ENCODE peak calls at places on chromosomes 4 and X, in four cellular contexts. Y is fibroblast of lung, H is HCT116, E is PC-3. P is an unnamed sample.

GRCh38 chr4:119478446-119479179 is 150.0 kb downstream of the PDE5A start:
- DNase-seq in Y (no peak), H (no peak), E (no peak), P (no peak)

GRCh38 chrX:151825927-151826471 is 86.7 kb upstream of the MAGEA4 start:
- DNase-seq in Y (peak; percentile 72), H (no peak), E (peak; percentile 22), P (no peak)

GRCh38 chr4:147735413-147736301 is 3.8 kb downstream of the ARHGAP10 start:
- DNase-seq in Y (no peak), H (no peak), E (peak; percentile 43), P (peak; percentile 23)

GRCh38 chrX:101217689-101218088 is 1.9 kb upstream of the DRP2 start:
- DNase-seq in Y (no peak), H (no peak), E (no peak), P (no peak)

GRCh38 chr4:123659759-123660158 is 263.2 kb downstream of the SPRY1 start:
- DNase-seq in Y (peak; percentile 42), H (no peak), E (peak; percentile 54), P (peak; percentile 41)

GRCh38 chr4:45063166-45063565 is 336.8 kb upstream of the GNPDA2 start:
- DNase-seq in Y (no peak), H (no peak), E (no peak), P (no peak)

GRCh38 chr4:66430856-66431255 is 760.6 kb upstream of the EPHA5 start:
- DNase-seq in Y (no peak), H (no peak), E (peak; percentile 49), P (no peak)

GRCh38 chrX:132491191-132491590 is 2.4 kb upstream of the MBNL3 start:
- DNase-seq in Y (no peak), H (no peak), E (peak; percentile 79), P (peak; percentile 63)

GRCh38 chr4:15244354-15244753 is 183.5 kb upstream of the C1QTNF7 start:
- DNase-seq in Y (peak; percentile 49), H (no peak), E (peak; percentile 38), P (no peak)

GRCh38 chr4:158193171-158193749 is 17.0 kb upstream of the TMEM144 start:
- DNase-seq in Y (peak; percentile 45), H (peak; percentile 40), E (peak; percentile 62), P (peak; percentile 55)

GRCh38 chrX:8849945-8850344 is 48.8 kb upstream of the FAM9A start:
- DNase-seq in Y (no peak), H (no peak), E (no peak), P (no peak)

DNA sequence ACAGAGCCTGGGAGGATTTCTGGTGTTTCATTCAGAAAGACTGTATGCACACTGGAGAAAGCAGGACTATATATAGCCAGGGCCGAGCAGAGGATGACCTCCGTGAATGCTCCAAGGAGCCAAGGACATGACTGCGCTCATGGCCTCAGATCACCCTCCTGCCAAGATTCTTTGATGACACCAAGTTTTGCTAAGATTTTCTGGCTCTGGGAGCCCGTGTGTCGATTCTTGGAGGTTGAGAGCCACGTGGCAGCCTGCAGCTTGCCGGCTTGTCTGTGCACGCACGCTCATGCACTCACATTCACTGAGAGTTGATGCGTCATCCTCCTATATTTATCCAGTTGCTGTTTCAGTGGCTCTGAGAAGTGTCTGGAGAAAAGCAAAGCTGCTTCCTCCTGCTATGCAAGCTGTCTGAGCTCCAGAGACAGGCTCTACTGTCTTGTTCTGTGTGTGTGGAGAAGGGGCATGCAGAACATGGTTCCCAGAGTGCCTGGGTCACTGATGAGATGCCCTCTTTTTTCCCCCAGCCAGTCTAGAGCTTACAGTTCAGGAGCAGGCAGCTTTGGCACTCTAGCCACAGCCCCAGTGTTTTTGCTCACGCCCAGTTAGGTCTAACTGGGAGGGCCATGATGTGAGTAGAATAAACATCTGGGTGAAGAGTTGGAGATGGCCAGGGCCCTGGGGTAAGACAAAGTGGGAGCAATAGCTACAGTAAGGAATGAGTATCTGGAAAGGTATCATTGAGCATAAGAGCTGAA is 64.9 kb upstream of the SCOC start:
- DNase-seq in Y (peak; percentile 98), H (no peak), E (no peak), P (peak; percentile 78)
- H3K9ac ChIP-seq in Y (no peak overlapping the region), H (no peak overlapping the region), E (no peak overlapping the region), P (no peak overlapping the region)

DNA sequence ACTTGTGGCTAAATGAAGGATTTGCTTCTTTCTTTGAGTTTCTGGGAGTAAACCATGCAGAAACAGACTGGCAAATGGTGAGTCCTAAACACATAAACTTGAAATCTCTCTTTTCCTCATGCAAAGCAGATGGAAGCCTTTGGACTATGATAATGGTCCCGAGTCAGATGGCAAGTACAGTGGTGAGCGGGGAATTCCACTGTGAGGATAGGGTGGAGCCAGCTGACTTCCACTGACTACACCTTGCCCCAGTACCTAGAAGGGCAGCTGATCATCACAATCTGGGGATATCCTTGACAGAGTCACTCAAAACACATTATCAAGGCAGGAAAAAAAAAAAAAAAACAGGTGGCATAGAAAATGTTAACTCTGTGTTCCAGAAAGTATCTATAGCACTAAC is 34.3 kb downstream of the ENPEP start:
- DNase-seq in Y (no peak), H (no peak), E (no peak), P (no peak)
- H3K9ac ChIP-seq in Y (no peak overlapping the region), H (no peak overlapping the region), E (no peak overlapping the region), P (no peak overlapping the region)

GRCh38 chr4:770022-770421 is 55.9 kb downstream of the CPLX1 start:
- DNase-seq in Y (no peak), H (no peak), E (no peak), P (no peak)

GRCh38 chr4:772776-773175 is 53.2 kb downstream of the CPLX1 start:
- DNase-seq in Y (no peak), H (no peak), E (no peak), P (no peak)

GRCh38 chr4:773214-773613 is 52.7 kb downstream of the CPLX1 start:
- DNase-seq in Y (no peak), H (no peak), E (no peak), P (no peak)

GRCh38 chr4:771464-771863 is 54.5 kb downstream of the CPLX1 start:
- DNase-seq in Y (no peak), H (no peak), E (no peak), P (no peak)

GRCh38 chr4:772118-772517 is 53.8 kb downstream of the CPLX1 start:
- DNase-seq in Y (no peak), H (no peak), E (no peak), P (no peak)
- H3K9ac ChIP-seq in Y (no peak overlapping the region), H (no peak overlapping the region), E (no peak overlapping the region), P (no peak overlapping the region)

GRCh38 chr4:48962636-48963035 is 23.4 kb upstream of the CWH43 start:
- DNase-seq in Y (no peak), H (no peak), E (no peak), P (no peak)
- H3K9ac ChIP-seq in Y (no peak overlapping the region), H (no peak overlapping the region), E (no peak overlapping the region), P (no peak overlapping the region)

DNA sequence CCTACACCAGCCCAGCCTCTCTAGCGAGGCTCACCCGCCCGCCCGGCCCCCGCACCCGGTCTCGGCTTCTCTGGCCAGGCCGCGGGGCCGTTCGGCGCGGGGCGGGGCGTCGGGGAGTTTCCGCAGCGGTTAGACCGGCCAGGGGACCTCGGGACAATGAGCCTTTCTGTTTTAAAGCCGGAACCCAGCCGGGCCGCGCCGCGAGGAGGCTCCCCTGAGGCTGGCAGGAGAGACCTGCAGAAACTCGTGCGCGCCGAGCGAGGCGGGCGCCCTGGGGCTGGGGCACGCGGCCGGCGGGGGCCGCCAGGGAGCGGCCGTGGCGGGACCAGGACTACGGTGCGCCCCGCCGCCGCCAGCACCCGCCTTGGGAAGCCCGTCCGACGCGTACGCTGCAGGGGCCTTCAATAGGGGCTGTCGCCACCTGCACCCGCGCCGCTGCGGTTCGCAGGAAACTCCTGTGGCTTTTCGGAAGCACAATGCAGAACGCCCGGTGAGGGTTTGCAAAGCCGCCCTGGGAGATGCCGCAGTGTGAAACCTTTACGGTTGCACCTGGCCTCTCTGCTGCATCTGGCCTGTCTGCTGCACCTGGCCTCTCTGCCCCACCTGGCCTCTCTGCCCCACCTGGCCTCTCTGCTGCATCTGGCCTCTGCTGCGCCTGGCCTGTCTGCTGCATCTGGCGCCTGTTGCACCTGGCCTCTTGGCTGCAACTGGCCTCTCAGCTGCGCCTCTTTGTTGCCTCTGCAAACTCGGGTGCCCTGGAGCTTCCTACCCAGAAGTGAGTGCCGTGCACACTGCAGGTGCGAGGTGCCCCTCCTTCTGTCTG is 63.9 kb downstream of the TRAPPC11 start:
- DNase-seq in Y (peak; percentile 15), H (no peak), E (peak; percentile 75), P (peak; percentile 98)
- H3K9ac ChIP-seq in Y (peak overlapping the region; percentile 50), H (no peak overlapping the region), E (peak overlapping the region; percentile 69), P (peak overlapping the region; percentile 41)

DNA sequence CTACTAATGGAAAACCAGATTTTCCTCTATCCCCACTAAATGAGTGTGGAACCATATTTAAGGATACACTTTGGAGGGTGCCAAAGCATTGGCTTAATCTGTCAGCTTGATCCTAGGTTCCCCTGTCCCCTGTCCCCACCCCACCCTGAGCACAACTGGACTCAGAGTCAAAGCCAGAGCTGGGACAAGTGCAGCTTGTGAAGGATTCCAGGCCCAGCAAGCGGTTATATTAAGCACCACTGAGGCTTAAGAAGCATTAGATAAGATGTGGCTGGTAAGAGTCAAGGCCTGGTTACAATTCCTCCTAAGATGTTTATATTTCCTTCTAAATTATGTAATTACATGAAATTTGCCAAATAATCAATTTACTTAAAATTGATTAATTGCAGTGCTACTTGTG is 350.0 kb upstream of the GATB start:
- DNase-seq in Y (no peak), H (no peak), E (no peak), P (no peak)
- H3K9ac ChIP-seq in Y (no peak overlapping the region), H (no peak overlapping the region), E (no peak overlapping the region), P (no peak overlapping the region)

GRCh38 chrX:72182924-72183323 is 1.4 kb downstream of the PIN4 start:
- DNase-seq in Y (no peak), H (no peak), E (no peak), P (no peak)

GRCh38 chrX:72181178-72182125 is at the start of gene PIN4:
- DNase-seq in Y (peak; percentile 98), H (peak; percentile 91), E (peak; percentile 97), P (peak; percentile 94)

DNA sequence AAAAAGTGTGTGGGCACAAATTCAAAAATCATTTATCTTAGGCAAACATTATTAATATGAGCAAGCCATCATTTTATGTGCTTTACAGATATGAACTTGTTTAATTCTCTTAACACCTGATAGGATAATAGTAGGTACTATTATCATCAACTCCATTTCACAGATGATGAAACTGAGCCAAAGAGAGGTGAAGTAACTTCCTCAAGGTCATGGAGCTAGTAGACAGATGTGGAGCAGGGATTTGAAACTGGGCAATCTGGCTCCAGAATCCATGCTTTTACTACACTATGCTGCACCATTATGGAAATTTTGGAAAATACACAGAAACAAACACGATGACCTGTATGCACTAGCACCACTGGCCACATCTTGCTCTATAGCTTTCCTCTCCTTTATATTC is 1.0 kb upstream of the PIN4 start:
- DNase-seq in Y (no peak), H (no peak), E (no peak), P (no peak)
- H3K9ac ChIP-seq in Y (no peak overlapping the region), H (peak overlapping the region; percentile 77), E (peak overlapping the region; percentile 86), P (peak overlapping the region; percentile 57)

DNA sequence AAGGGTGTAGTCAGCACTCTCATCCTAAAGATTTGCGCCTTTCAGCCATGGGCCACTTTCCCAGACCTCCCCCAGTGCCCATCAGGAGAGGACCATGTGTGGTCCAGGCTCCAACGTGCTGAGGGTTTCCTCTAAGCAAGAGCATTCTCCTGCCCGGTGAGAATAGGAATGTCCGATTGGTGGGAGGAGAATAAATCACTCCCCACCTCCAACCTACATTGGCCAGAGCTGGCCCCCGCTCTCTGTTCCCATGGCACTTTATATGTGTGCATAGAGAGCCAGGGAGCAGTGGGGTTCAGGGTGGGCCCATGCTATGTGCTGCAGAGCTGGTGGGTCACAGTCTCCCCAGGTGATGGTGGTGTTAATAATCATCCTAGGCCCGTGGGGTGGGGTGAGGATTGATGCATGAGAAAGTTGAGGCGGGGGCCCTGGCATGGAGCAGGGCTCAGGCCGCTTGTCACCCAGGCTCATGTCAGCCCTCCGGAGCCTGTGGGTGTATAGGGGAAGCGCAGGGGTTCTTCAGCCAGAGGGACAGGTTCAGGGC is 6.8 kb upstream of the SORCS2 start:
- DNase-seq in Y (no peak), H (no peak), E (no peak), P (no peak)
- H3K9ac ChIP-seq in Y (no peak overlapping the region), H (no peak overlapping the region), E (no peak overlapping the region), P (no peak overlapping the region)